ENCODE peak calls at places on chromosomes 11 and 22, in five cellular contexts. Y, O, H, P and U are unnamed samples. For H3K36me3, the result is how much of the 10 kb centered on the place peaks cover.

GRCh38 chr11:121538054-121538453 is 85.3 kb upstream of the SORL1-AS1 start:
- DNase-seq in Y (no peak), O (no peak), H (no peak), P (no peak), U (no peak)

GRCh38 chr11:94602430-94603372 is 35.5 kb downstream of the PIWIL4 start:
- DNase-seq in Y (no peak), O (peak), H (peak), P (no peak), U (peak)

GRCh38 chr11:77190331-77191075 is 62.5 kb downstream of the MYO7A start:
- DNase-seq in Y (no peak), O (no peak), H (no peak), P (no peak), U (no peak)

GRCh38 chr11:8221025-8221723 is 42.5 kb downstream of the LMO1 start:
- DNase-seq in Y (no peak), O (no peak), H (no peak), P (no peak), U (no peak)

GRCh38 chr11:18720811-18721575 is 5.0 kb downstream of the IGSF22 start:
- DNase-seq in Y (no peak), O (peak), H (peak), P (peak), U (peak)

GRCh38 chr11:100010393-100010792 is 676.7 kb upstream of the ARHGAP42 start:
- DNase-seq in Y (no peak), O (no peak), H (no peak), P (no peak), U (no peak)

GRCh38 chr11:121358775-121359174 is 66.2 kb downstream of the SC5D start:
- DNase-seq in Y (no peak), O (no peak), H (no peak), P (no peak), U (no peak)

GRCh38 chr22:41905411-41906202 is 9.3 kb downstream of the SHISA8 start:
- DNase-seq in Y (no peak), O (no peak), H (no peak), P (no peak), U (no peak)

GRCh38 chr22:39148727-39149535 is 3.5 kb downstream of the CBX7 start:
- DNase-seq in Y (no peak), O (no peak), H (peak), P (peak), U (peak)

DNA sequence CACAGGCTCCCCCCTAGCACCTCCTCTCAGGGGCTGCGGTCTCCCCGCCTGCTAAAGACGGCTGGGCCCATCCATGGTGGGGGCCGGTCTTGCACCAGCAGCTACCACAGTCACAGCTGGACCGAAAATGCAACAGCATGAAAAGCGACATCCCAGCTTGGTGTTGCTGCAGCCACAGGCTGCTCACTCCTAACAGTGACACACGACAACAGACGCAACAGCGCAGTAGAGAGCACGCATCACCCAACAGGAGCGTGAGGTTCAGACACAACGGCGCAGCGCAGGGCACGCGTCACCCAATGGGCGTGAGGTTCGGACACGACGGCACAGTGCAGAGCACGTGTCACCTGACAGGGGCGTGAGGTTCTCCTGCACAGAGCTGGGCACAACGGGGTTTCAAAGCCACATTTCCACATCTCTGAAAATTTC is 24.1 kb downstream of the TOLLIP start:
- DNase-seq in Y (no peak), O (no peak), H (no peak), P (no peak), U (no peak)
- H3K36me3 ChIP-seq in Y (under half), O (under half), H (under half), P (half or more), U (under half)

DNA sequence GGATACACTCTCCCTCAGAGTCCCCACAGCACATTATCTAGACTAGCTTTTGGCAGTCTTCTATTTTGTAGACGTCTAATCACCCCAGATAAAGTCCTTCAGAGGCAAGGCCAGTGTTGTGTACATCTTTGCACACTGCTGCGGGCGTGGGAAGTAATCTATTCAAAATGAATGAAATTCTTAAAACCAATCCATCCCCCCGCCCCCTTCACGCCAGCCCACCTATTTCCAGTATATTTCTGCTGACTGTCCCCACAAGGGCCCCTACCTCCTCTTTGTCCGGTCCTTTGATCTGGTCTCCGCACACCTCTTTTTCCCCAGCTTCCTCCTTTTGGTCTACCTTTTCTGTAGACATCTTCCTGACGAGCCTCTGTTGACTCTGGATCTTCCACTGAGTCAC is 383 bp downstream of the BSCL2 start:
- DNase-seq in Y (no peak), O (no peak), H (no peak), P (no peak), U (peak)
- H3K36me3 ChIP-seq in Y (under half), O (under half), H (under half), P (under half), U (under half)

GRCh38 chr11:79796704-79797103 is 355.9 kb upstream of the TENM4 start:
- DNase-seq in Y (no peak), O (no peak), H (no peak), P (no peak), U (no peak)
- H3K36me3 ChIP-seq in Y (under half), O (under half), H (under half), P (under half), U (under half)

DNA sequence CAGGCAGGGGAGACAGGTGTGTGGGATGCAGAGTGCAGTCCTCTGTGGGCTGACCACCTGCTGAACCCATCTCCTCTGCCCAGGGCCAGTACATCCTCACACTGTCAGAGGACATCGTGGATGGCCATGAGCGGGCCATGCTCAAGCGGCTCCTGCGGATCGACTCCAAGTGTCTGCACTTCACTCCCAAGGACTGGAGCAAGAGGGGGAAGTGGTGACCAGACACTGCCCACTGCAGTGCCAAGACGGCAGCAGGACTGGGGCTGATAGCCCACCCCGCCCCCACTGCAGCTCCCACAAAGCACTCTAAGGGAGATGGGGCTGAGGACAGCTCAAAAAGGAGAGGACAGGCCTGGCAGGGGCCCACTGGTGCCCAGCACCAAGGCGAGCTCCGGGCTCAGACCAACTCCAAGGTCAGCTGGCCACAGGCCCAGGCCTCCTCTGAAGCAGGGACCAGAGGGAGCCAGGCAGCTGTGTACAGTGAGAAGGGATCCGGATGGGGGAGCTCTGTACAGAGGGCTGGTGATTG is 1.6 kb downstream of the RNASEH2C start:
- DNase-seq in Y (no peak), O (peak), H (peak), P (no peak), U (no peak)
- H3K36me3 ChIP-seq in Y (under half), O (under half), H (under half), P (half or more), U (under half)